ENCODE peak calls at places on chromosomes 16 and 17, in six cellular contexts. E is effector memory CD4-positive, alpha-beta T cell; I is left lung; Q is RWPE2; F is spleen; K is ovary. J is an unnamed sample. For H3K36me3 and H3K4me1, the result is how much of the 10 kb centered on the place peaks cover.

GRCh38 chr16:79707867-79708266 is 107.3 kb upstream of the MAF start:
- DNase-seq in E (no peak), I (peak), Q (no peak), F (no peak), K (peak), J (no peak)

GRCh38 chr17:1111599-1112443 is 68.0 kb downstream of the ABR start:
- DNase-seq in E (no peak), I (no peak), Q (no peak), F (no peak), K (no peak), J (peak)

GRCh38 chr17:38415250-38416194 is 12.7 kb upstream of the ARHGAP23 start:
- DNase-seq in E (no peak), I (peak), Q (no peak), F (no peak), K (no peak), J (peak)

GRCh38 chr17:59046192-59046591 is 60.5 kb downstream of the TRIM37 start:
- DNase-seq in E (no peak), I (no peak), Q (no peak), F (no peak), K (no peak), J (no peak)

GRCh38 chr17:70968302-70968701 is 799.0 kb downstream of the KCNJ2 start:
- DNase-seq in E (no peak), I (no peak), Q (no peak), F (no peak), K (no peak), J (no peak)

GRCh38 chr16:3193221-3194212 is 5.5 kb downstream of the OR1F1 start:
- DNase-seq in E (no peak), I (no peak), Q (no peak), F (no peak), K (no peak), J (no peak)

GRCh38 chr17:66348605-66349165 is 46.3 kb downstream of the PRKCA start:
- DNase-seq in E (no peak), I (peak), Q (no peak), F (no peak), K (no peak), J (peak)

GRCh38 chr17:5793899-5794298 is 209.6 kb upstream of the NLRP1 start:
- DNase-seq in E (no peak), I (no peak), Q (no peak), F (no peak), K (no peak), J (no peak)

GRCh38 chr17:83009414-83010322 is 69.7 kb upstream of the METRNL start:
- DNase-seq in E (no peak), I (no peak), Q (peak), F (no peak), K (no peak), J (no peak)

GRCh38 chr16:72247821-72248253 is 75.9 kb upstream of the PMFBP1 start:
- DNase-seq in E (no peak), I (no peak), Q (no peak), F (no peak), K (no peak), J (no peak)

GRCh38 chr17:48520631-48521045 is 10.2 kb downstream of the HOXB1 start:
- DNase-seq in E (no peak), I (no peak), Q (no peak), F (no peak), K (no peak), J (peak)

GRCh38 chr16:49484454-49484853 is 110.8 kb downstream of the C16orf78 start:
- DNase-seq in E (no peak), I (peak), Q (peak), F (peak), K (peak), J (peak)

GRCh38 chr17:3972281-3972731 is 8.1 kb upstream of the ATP2A3 start:
- DNase-seq in E (no peak), I (no peak), Q (no peak), F (peak), K (no peak), J (no peak)

GRCh38 chr17:29091591-29092291 is 48.8 kb downstream of the PIPOX start:
- DNase-seq in E (no peak), I (no peak), Q (no peak), F (no peak), K (no peak), J (no peak)

GRCh38 chr17:31385428-31386285 is 5.8 kb upstream of the RAB11FIP4 start:
- DNase-seq in E (no peak), I (no peak), Q (no peak), F (no peak), K (no peak), J (no peak)

GRCh38 chr17:40520991-40521453 is 19.6 kb upstream of the TNS4 start:
- DNase-seq in E (no peak), I (no peak), Q (peak), F (peak), K (no peak), J (no peak)

GRCh38 chr16:70589998-70590471 is 56.3 kb upstream of the IL34 start:
- DNase-seq in E (no peak), I (no peak), Q (no peak), F (no peak), K (peak), J (no peak)

GRCh38 chr17:27319536-27320221 is 25.8 kb downstream of the WSB1 start:
- DNase-seq in E (no peak), I (peak), Q (no peak), F (no peak), K (peak), J (no peak)

GRCh38 chr17:70127221-70127873 is 42.0 kb upstream of the KCNJ2 start:
- DNase-seq in E (no peak), I (no peak), Q (no peak), F (no peak), K (no peak), J (no peak)

GRCh38 chr17:62670202-62670821 is 42.8 kb downstream of the MRC2 start:
- DNase-seq in E (no peak), I (no peak), Q (peak), F (no peak), K (no peak), J (no peak)

DNA sequence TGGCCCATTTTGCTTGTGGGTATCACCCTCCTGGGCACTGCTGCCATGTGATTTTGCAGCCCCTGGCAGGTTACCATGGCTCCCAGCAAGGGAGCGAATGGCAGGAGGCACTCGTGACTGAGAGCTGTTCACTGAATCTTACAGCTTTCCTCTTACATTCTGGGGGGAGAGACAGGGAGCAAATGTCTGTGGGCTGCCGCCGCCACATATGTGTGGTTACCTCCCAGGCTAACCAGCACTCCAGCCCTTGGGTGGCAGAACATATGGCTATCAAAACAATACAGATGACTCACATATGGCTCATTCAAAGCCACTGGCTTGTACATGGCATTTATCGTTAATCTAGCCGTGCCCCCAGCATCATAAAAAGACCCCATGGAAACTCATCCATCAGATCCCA is 19.8 kb downstream of the GTF3C1 start:
- DNase-seq in E (no peak), I (no peak), Q (no peak), F (peak), K (no peak), J (no peak)
- H3K36me3 ChIP-seq in E (half or more), I (half or more), Q (half or more), F (under half), K (under half), J (half or more)

DNA sequence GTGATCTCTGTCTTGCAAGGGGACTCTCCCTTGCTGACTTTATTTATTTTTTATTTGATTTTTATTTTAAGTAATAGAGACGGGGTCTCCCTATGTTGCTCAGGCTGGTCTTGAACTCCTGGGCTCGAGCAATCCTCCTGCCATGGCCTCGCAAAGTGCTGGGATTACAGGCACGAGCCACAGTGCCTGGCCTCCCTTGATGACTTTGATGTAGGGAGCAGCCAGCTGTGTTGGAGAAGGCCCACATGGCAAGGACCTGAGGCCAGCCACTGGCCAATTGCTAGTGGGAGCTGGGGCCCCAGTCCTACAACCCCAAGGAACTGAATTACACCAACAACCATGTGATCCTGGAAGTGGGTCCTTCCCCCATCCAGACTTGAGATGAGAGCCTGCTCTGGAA is 81.8 kb downstream of the CNGB1 start:
- DNase-seq in E (no peak), I (no peak), Q (no peak), F (peak), K (no peak), J (no peak)
- H3K4me1 ChIP-seq in E (under half), I (under half), Q (under half), F (half or more), K (under half), J (under half)

DNA sequence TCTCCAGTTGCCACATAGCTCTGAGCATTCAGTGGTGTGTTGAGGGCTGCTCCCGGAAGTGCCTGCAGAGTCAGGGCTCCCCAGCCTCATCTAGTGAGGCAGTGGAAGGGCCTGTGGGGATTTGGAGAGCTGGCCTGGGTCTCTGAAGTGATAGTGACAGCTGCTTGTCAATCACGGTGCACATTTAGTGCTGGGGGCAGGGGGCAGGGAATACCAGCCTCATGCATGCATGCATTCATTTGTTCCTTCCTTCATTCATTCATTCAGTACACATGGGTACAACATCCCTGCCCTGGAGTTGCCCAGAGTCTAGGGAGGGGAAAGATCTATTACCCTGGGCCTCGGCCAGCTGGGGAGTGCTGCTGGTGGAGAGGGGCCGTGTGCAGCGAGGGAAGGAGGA is 11.3 kb upstream of the STH start:
- DNase-seq in E (no peak), I (no peak), Q (no peak), F (no peak), K (no peak), J (no peak)
- H3K4me3 ChIP-seq in E (no peak), I (no peak), Q (no peak), F (no peak), K (no peak), J (no peak)

GRCh38 chr17:75371339-75371738 is 34.1 kb downstream of the GRB2 start:
- DNase-seq in E (no peak), I (no peak), Q (no peak), F (no peak), K (no peak), J (no peak)
- H3K36me3 ChIP-seq in E (under half), I (under half), Q (under half), F (under half), K (under half), J (under half)

GRCh38 chr17:43039646-43040045 is 14.6 kb downstream of the RND2 start:
- DNase-seq in E (no peak), I (no peak), Q (no peak), F (no peak), K (no peak), J (no peak)
- H3K4me1 ChIP-seq in E (under half), I (under half), Q (under half), F (under half), K (under half), J (under half)

J was measured in HAP-1.